ENCODE peak calls at places on chromosomes 13 and 19, in four cellular contexts. P is IMR-90, V is H9, L is neuronal stem cell. G is an unnamed sample.
A peak's percentile ranks its signal among the peaks of the same experiment; 100 is the strongest.

GRCh38 chr19:42042455-42043170 is 27.4 kb downstream of the GRIK5 start:
- DNase-seq in P (no peak), V (no peak), L (no peak), G (no peak)

GRCh38 chr13:92574499-92574898 is 652.1 kb upstream of the GPC6 start:
- DNase-seq in P (no peak), V (no peak), L (no peak), G (no peak)

GRCh38 chr13:21683034-21683733 is 12.3 kb downstream of the FGF9 start:
- DNase-seq in P (peak; percentile 88), V (no peak), L (no peak), G (peak; percentile 66)

GRCh38 chr19:44745887-44746600 is 2.5 kb upstream of the BCL3 start:
- DNase-seq in P (no peak), V (no peak), L (no peak), G (no peak)

GRCh38 chr19:32238076-32238475 is 107.3 kb upstream of the ZNF507 start:
- DNase-seq in P (no peak), V (no peak), L (no peak), G (no peak)

GRCh38 chr19:36073121-36073876 is 18.6 kb downstream of the WDR62 start:
- DNase-seq in P (no peak), V (no peak), L (no peak), G (no peak)

GRCh38 chr19:46845959-46846459 is 4.6 kb downstream of the AP2S1 start:
- DNase-seq in P (no peak), V (no peak), L (no peak), G (no peak)

GRCh38 chr19:10818306-10819123 is 17.5 kb downstream of the TMED1 start:
- DNase-seq in P (no peak), V (no peak), L (no peak), G (no peak)

GRCh38 chr13:93224545-93224944 is 2.1 kb upstream of the GPC6 start:
- DNase-seq in P (peak; percentile 39), V (peak; percentile 77), L (peak; percentile 64), G (no peak)

GRCh38 chr13:73220966-73221720 is 162.3 kb downstream of the KLF5 start:
- DNase-seq in P (peak; percentile 41), V (no peak), L (no peak), G (peak; percentile 85)

GRCh38 chr13:49821216-49821820 is 28.8 kb upstream of the KPNA3 start:
- DNase-seq in P (no peak), V (no peak), L (no peak), G (peak; percentile 90)

GRCh38 chr13:40340368-40341085 is 325.9 kb downstream of the FOXO1 start:
- DNase-seq in P (no peak), V (no peak), L (peak; percentile 15), G (peak; percentile 38)

GRCh38 chr13:35489050-35489449 is 12.6 kb upstream of the MAB21L1 start:
- DNase-seq in P (no peak), V (no peak), L (no peak), G (no peak)

GRCh38 chr19:9971341-9971897 is 35.1 kb upstream of the OLFM2 start:
- DNase-seq in P (no peak), V (no peak), L (no peak), G (no peak)

GRCh38 chr19:10209305-10209704 is 14.6 kb upstream of the DNMT1 start:
- DNase-seq in P (peak; percentile 87), V (no peak), L (no peak), G (no peak)

GRCh38 chr13:110209950-110210603 is 96.9 kb downstream of the COL4A1 start:
- DNase-seq in P (no peak), V (no peak), L (no peak), G (no peak)

GRCh38 chr13:45623516-45624090 is 8.1 kb upstream of the ERICH6B start:
- DNase-seq in P (peak; percentile 16), V (no peak), L (no peak), G (no peak)

GRCh38 chr19:40604647-40605200 is 3.6 kb downstream of the LTBP4 start:
- DNase-seq in P (no peak), V (peak; percentile 38), L (no peak), G (peak; percentile 86)

GRCh38 chr13:104473936-104474335 is 1407.7 kb upstream of the SLC10A2 start:
- DNase-seq in P (no peak), V (no peak), L (no peak), G (no peak)

GRCh38 chr19:51016798-51017683 is 2.5 kb downstream of the KLK10 start:
- DNase-seq in P (peak; percentile 16), V (peak; percentile 94), L (peak; percentile 69), G (peak; percentile 26)

GRCh38 chr19:52566588-52566987 is 3.5 kb upstream of the ZNF701 start:
- DNase-seq in P (peak; percentile 84), V (no peak), L (no peak), G (peak; percentile 59)

GRCh38 chr13:48954086-48954485 is 21.6 kb upstream of the FNDC3A start:
- DNase-seq in P (peak; percentile 51), V (no peak), L (no peak), G (no peak)

GRCh38 chr13:99214691-99215090 is 14.0 kb downstream of the UBAC2 start:
- DNase-seq in P (no peak), V (no peak), L (no peak), G (no peak)

GRCh38 chr19:45376045-45376724 is 5.8 kb upstream of the ERCC2 start:
- DNase-seq in P (peak; percentile 94), V (peak; percentile 77), L (peak; percentile 75), G (no peak)

GRCh38 chr19:58406818-58407657 is 1.4 kb upstream of the ZNF584 start:
- DNase-seq in P (no peak), V (peak; percentile 47), L (no peak), G (peak; percentile 46)

GRCh38 chr19:58409010-58409790 is 751 bp downstream of the ZNF584 start:
- DNase-seq in P (peak; percentile 22), V (peak; percentile 48), L (no peak), G (peak; percentile 20)

GRCh38 chr19:58407658-58408151 is 744 bp upstream of the ZNF584 start:
- DNase-seq in P (peak; percentile 25), V (peak; percentile 46), L (no peak), G (no peak)

GRCh38 chr19:58408152-58409009 is at the start of gene ZNF584:
- DNase-seq in P (peak; percentile 93), V (peak; percentile 96), L (peak; percentile 95), G (peak; percentile 87)
- H3K23ac ChIP-seq in P (peak within 1 kb of the TSS; percentile 70), V (no peak within 1 kb of the TSS), L (peak within 1 kb of the TSS; percentile 97), G (no peak within 1 kb of the TSS)

GRCh38 chr13:33123066-33123940 is 107.1 kb downstream of the KL start:
- DNase-seq in P (peak; percentile 53), V (no peak), L (no peak), G (peak; percentile 23)

GRCh38 chr13:33126909-33127607 is 110.8 kb downstream of the KL start:
- DNase-seq in P (peak; percentile 65), V (no peak), L (no peak), G (no peak)

GRCh38 chr13:33128134-33128533 is 111.9 kb downstream of the KL start:
- DNase-seq in P (no peak), V (no peak), L (no peak), G (no peak)

GRCh38 chr13:33129094-33129832 is 113.0 kb downstream of the KL start:
- DNase-seq in P (no peak), V (no peak), L (no peak), G (no peak)

DNA sequence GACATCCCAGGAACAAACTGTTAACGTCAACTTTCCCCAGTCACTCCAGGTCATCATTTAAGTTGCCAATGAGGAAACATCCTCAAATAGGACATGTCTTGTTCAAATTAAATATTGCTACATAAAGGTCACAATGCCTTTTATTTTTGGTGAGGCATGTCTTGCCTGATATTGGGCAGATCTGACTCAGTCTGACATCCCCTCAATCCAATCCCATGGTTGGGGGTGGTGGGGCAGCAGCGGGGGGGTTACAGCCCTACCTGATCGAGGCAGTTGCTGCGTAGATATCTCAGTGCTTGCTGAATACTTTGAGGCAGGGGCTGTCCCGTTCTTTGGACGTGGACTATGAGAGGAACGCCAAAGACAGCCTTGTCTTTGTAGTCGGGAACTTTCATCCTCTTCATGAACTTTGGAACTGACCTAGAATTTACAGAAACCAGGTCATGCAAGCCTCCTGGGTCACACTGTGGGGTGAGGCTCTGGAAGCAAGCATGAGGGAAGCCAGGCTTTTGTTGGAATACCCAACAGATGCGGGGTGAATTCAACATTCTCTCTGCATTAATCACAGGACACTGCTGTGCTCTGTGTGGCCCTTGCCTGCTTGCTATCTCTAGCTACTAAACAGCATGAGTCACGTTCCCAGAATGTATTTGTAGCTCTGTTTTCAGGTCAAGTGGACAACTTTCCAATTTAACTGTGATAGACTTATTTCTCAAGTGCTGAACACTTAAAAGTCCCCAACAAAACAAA is 109.8 kb downstream of the KL start:
- DNase-seq in P (peak; percentile 97), V (peak; percentile 61), L (peak; percentile 27), G (peak; percentile 91)
- H3K4ac ChIP-seq in P (peak overlapping the region; percentile 88), V (no peak overlapping the region), L (no peak overlapping the region), G (no peak overlapping the region)

GRCh38 chr19:38046254-38047047 is 139.4 kb downstream of the SIPA1L3 start:
- DNase-seq in P (no peak), V (no peak), L (no peak), G (no peak)

GRCh38 chr19:38047641-38048040 is 140.6 kb downstream of the SIPA1L3 start:
- DNase-seq in P (no peak), V (no peak), L (no peak), G (no peak)

GRCh38 chr19:38049105-38049649 is 142.2 kb downstream of the SIPA1L3 start:
- DNase-seq in P (no peak), V (no peak), L (no peak), G (no peak)

GRCh38 chr19:38045554-38046253 is 138.7 kb downstream of the SIPA1L3 start:
- DNase-seq in P (no peak), V (no peak), L (no peak), G (no peak)

DNA sequence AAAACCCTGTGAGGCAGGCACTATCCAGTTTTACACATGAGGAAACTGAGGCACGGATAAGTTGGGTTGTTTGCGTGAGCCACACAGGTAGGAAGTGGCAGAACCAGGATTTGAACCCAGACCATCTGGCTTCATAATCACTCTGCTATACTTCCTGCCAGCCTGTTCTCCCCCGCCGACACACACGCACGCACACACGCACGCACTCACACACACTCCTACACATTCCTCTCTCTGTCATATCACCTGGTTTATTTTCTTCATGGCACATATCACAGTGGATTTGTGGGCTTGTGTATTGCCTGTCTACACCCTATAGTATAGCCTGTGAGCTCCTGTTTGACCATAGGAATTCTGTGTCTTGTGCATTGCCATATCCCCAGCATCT is 140.0 kb downstream of the SIPA1L3 start:
- DNase-seq in P (no peak), V (no peak), L (no peak), G (no peak)
- H2BK5ac ChIP-seq in P (no peak overlapping the region), V (no peak overlapping the region), L (peak overlapping the region; percentile 0), G (no peak overlapping the region)

GRCh38 chr19:14764401-14764800 is 14.0 kb downstream of the ADGRE2 start:
- DNase-seq in P (no peak), V (no peak), L (no peak), G (no peak)
- H3K23ac ChIP-seq in P (no peak overlapping the region), V (no peak overlapping the region), L (no peak overlapping the region), G (no peak overlapping the region)

GRCh38 chr19:37955986-37956385 is 49.0 kb downstream of the SIPA1L3 start:
- DNase-seq in P (no peak), V (no peak), L (no peak), G (no peak)
- H3K4ac ChIP-seq in P (no peak overlapping the region), V (no peak overlapping the region), L (no peak overlapping the region), G (peak overlapping the region; percentile 67)

G was measured in trophoblast cell.